ENCODE peak calls at places on chromosomes 5 and 9, in six cellular contexts. P is myocyte; M is effector CD8-positive, alpha-beta T cell; L is T-cell; E is activated T-cell treated with anti-CD3 and anti-CD28 coated beads for 1 hour; B is IMR-90. H is an unnamed sample.

GRCh38 chr5:87195104-87195581 is 72.5 kb upstream of the RASA1 start:
- DNase-seq in B (peak; percentile 85), L (no peak), P (peak; percentile 57), M (no peak), E (no peak), H (no peak)

GRCh38 chr5:50663636-50664035 is 2.8 kb upstream of the PARP8 start:
- DNase-seq in B (no peak), P (no peak), M (no peak), E (no peak), L (no peak), H (no peak)

GRCh38 chr9:124660341-124660801 is 110.7 kb downstream of the NR6A1 start:
- DNase-seq in M (no peak), P (peak; percentile 57), L (no peak), E (no peak), B (peak; percentile 61), H (no peak)

GRCh38 chr9:121194730-121195129 is 6.9 kb downstream of the RAB14 start:
- DNase-seq in B (no peak), L (no peak), P (no peak), M (no peak), E (no peak), H (no peak)

GRCh38 chr5:154181156-154181555 is 9.4 kb upstream of the GALNT10 start:
- DNase-seq in M (no peak), E (no peak), P (no peak), B (no peak), L (no peak), H (no peak)

GRCh38 chr9:124939944-124940343 is 939 bp downstream of the GOLGA1 start:
- DNase-seq in M (no peak), B (no peak), E (no peak), P (no peak), L (no peak), H (no peak)

GRCh38 chr5:138615461-138615860 is 40.3 kb upstream of the HSPA9 start:
- DNase-seq in P (no peak), L (no peak), M (no peak), E (no peak), B (no peak), H (no peak)

GRCh38 chr5:179137643-179138567 is 77.7 kb downstream of the ZNF354C start:
- DNase-seq in E (no peak), M (no peak), B (no peak), L (no peak), P (no peak), H (no peak)

GRCh38 chr9:130842547-130842946 is 7.5 kb downstream of the ABL1 start:
- DNase-seq in M (no peak), E (no peak), B (no peak), L (no peak), P (no peak), H (no peak)

GRCh38 chr9:125822902-125823301 is 75.7 kb downstream of the PBX3 start:
- DNase-seq in P (no peak), M (no peak), B (no peak), L (no peak), E (no peak), H (no peak)

GRCh38 chr9:72363908-72364678 is 915 bp downstream of the ZFAND5 start:
- DNase-seq in P (peak; percentile 64), E (peak; percentile 54), L (peak; percentile 77), B (peak; percentile 61), M (peak; percentile 43), H (peak; percentile 44)

GRCh38 chr5:175887463-175887862 is 16.1 kb downstream of the CPLX2 start:
- DNase-seq in B (no peak), P (no peak), E (no peak), M (no peak), L (no peak), H (no peak)

GRCh38 chr5:112161392-112161748 is 257.7 kb downstream of the EPB41L4A start:
- DNase-seq in P (no peak), M (no peak), L (no peak), E (no peak), B (no peak), H (no peak)

GRCh38 chr5:95878417-95879323 is 56.1 kb upstream of the GLRX start:
- DNase-seq in L (no peak), E (no peak), M (no peak), P (no peak), B (no peak), H (no peak)

GRCh38 chr5:19546521-19546920 is 441.5 kb downstream of the CDH18 start:
- DNase-seq in E (no peak), B (no peak), P (no peak), L (no peak), M (no peak), H (no peak)

GRCh38 chr5:158609729-158610128 is 490.0 kb downstream of the EBF1 start:
- DNase-seq in M (no peak), E (no peak), P (peak; percentile 89), L (no peak), B (no peak), H (peak; percentile 42)

GRCh38 chr5:107806271-107806670 is 135.5 kb upstream of the EFNA5 start:
- DNase-seq in E (no peak), L (no peak), B (no peak), M (no peak), P (peak; percentile 73), H (no peak)

GRCh38 chr9:120366646-120367019 is 213.3 kb downstream of the CDK5RAP2 start:
- DNase-seq in B (peak; percentile 91), M (no peak), P (peak; percentile 63), E (no peak), L (no peak), H (peak; percentile 21)